ENCODE peak calls at places on chromosomes 4 and X, in six cellular contexts. One of them, this sample, is unnamed.

GRCh38 chrX:129726307-129727111 is 12.3 kb upstream of the XPNPEP2 start:
- DNase-seq in NCI-H1417 treated with DMSO at 0.1 percent for 48 hours: no peak
- DNase-seq in fibroblast of pulmonary artery: peak
- DNase-seq in stimulated activated CD8-positive, alpha-beta memory T cell treated with anti-CD3 and anti-CD28 coated beads, Interleukin-7, amount 100 ng/mL, for 1 hour: no peak
- DNase-seq in activated T-helper 1 cell treated with Interleukin-2 at 50 U/mL for 16 hours: no peak
- DNase-seq in aorta: peak
- DNase-seq in this sample: no peak

GRCh38 chr4:97498875-97499274 is 644.4 kb downstream of the STPG2 start:
- DNase-seq in stimulated activated CD8-positive, alpha-beta memory T cell treated with anti-CD3 and anti-CD28 coated beads, Interleukin-7, amount 100 ng/mL, for 1 hour: no peak
- DNase-seq in aorta: no peak
- DNase-seq in NCI-H1417 treated with DMSO at 0.1 percent for 48 hours: no peak
- DNase-seq in fibroblast of pulmonary artery: peak
- DNase-seq in activated T-helper 1 cell treated with Interleukin-2 at 50 U/mL for 16 hours: no peak
- DNase-seq in this sample: no peak

GRCh38 chr4:40055379-40055872 is 1.2 kb upstream of the N4BP2 start:
- DNase-seq in fibroblast of pulmonary artery: no peak
- DNase-seq in aorta: no peak
- DNase-seq in activated T-helper 1 cell treated with Interleukin-2 at 50 U/mL for 16 hours: peak
- DNase-seq in NCI-H1417 treated with DMSO at 0.1 percent for 48 hours: no peak
- DNase-seq in stimulated activated CD8-positive, alpha-beta memory T cell treated with anti-CD3 and anti-CD28 coated beads, Interleukin-7, amount 100 ng/mL, for 1 hour: peak
- DNase-seq in this sample: peak

GRCh38 chr4:97105716-97106115 is 1037.6 kb downstream of the STPG2 start:
- DNase-seq in fibroblast of pulmonary artery: no peak
- DNase-seq in activated T-helper 1 cell treated with Interleukin-2 at 50 U/mL for 16 hours: no peak
- DNase-seq in NCI-H1417 treated with DMSO at 0.1 percent for 48 hours: no peak
- DNase-seq in aorta: no peak
- DNase-seq in stimulated activated CD8-positive, alpha-beta memory T cell treated with anti-CD3 and anti-CD28 coated beads, Interleukin-7, amount 100 ng/mL, for 1 hour: no peak
- DNase-seq in this sample: no peak

GRCh38 chr4:25448379-25449109 is 71.5 kb downstream of the ANAPC4 start:
- DNase-seq in fibroblast of pulmonary artery: peak
- DNase-seq in NCI-H1417 treated with DMSO at 0.1 percent for 48 hours: no peak
- DNase-seq in stimulated activated CD8-positive, alpha-beta memory T cell treated with anti-CD3 and anti-CD28 coated beads, Interleukin-7, amount 100 ng/mL, for 1 hour: no peak
- DNase-seq in aorta: no peak
- DNase-seq in activated T-helper 1 cell treated with Interleukin-2 at 50 U/mL for 16 hours: no peak
- DNase-seq in this sample: no peak

GRCh38 chr4:75830906-75831305 is 71.3 kb downstream of the PPEF2 start:
- DNase-seq in fibroblast of pulmonary artery: peak
- DNase-seq in activated T-helper 1 cell treated with Interleukin-2 at 50 U/mL for 16 hours: no peak
- DNase-seq in stimulated activated CD8-positive, alpha-beta memory T cell treated with anti-CD3 and anti-CD28 coated beads, Interleukin-7, amount 100 ng/mL, for 1 hour: no peak
- DNase-seq in NCI-H1417 treated with DMSO at 0.1 percent for 48 hours: no peak
- DNase-seq in aorta: no peak
- DNase-seq in this sample: no peak

GRCh38 chrX:476724-477075 is 90.0 kb upstream of the PPP2R3B start:
- DNase-seq in fibroblast of pulmonary artery: no peak
- DNase-seq in activated T-helper 1 cell treated with Interleukin-2 at 50 U/mL for 16 hours: no peak
- DNase-seq in aorta: no peak
- DNase-seq in stimulated activated CD8-positive, alpha-beta memory T cell treated with anti-CD3 and anti-CD28 coated beads, Interleukin-7, amount 100 ng/mL, for 1 hour: no peak
- DNase-seq in NCI-H1417 treated with DMSO at 0.1 percent for 48 hours: no peak
- DNase-seq in this sample: no peak

GRCh38 chrX:77085372-77085771 is 361.8 kb upstream of the FGF16 start:
- DNase-seq in aorta: no peak
- DNase-seq in activated T-helper 1 cell treated with Interleukin-2 at 50 U/mL for 16 hours: no peak
- DNase-seq in stimulated activated CD8-positive, alpha-beta memory T cell treated with anti-CD3 and anti-CD28 coated beads, Interleukin-7, amount 100 ng/mL, for 1 hour: no peak
- DNase-seq in fibroblast of pulmonary artery: no peak
- DNase-seq in NCI-H1417 treated with DMSO at 0.1 percent for 48 hours: no peak
- DNase-seq in this sample: no peak

GRCh38 chrX:16999275-16999674 is 52.8 kb downstream of the REPS2 start:
- DNase-seq in fibroblast of pulmonary artery: no peak
- DNase-seq in activated T-helper 1 cell treated with Interleukin-2 at 50 U/mL for 16 hours: no peak
- DNase-seq in stimulated activated CD8-positive, alpha-beta memory T cell treated with anti-CD3 and anti-CD28 coated beads, Interleukin-7, amount 100 ng/mL, for 1 hour: no peak
- DNase-seq in NCI-H1417 treated with DMSO at 0.1 percent for 48 hours: no peak
- DNase-seq in aorta: no peak
- DNase-seq in this sample: no peak

GRCh38 chr4:41455215-41455614 is 82.7 kb upstream of the LIMCH1 start:
- DNase-seq in NCI-H1417 treated with DMSO at 0.1 percent for 48 hours: no peak
- DNase-seq in fibroblast of pulmonary artery: no peak
- DNase-seq in activated T-helper 1 cell treated with Interleukin-2 at 50 U/mL for 16 hours: no peak
- DNase-seq in aorta: no peak
- DNase-seq in stimulated activated CD8-positive, alpha-beta memory T cell treated with anti-CD3 and anti-CD28 coated beads, Interleukin-7, amount 100 ng/mL, for 1 hour: no peak
- DNase-seq in this sample: no peak

GRCh38 chr4:2322801-2323200 is 60.9 kb upstream of the MXD4 start:
- DNase-seq in stimulated activated CD8-positive, alpha-beta memory T cell treated with anti-CD3 and anti-CD28 coated beads, Interleukin-7, amount 100 ng/mL, for 1 hour: no peak
- DNase-seq in aorta: no peak
- DNase-seq in fibroblast of pulmonary artery: no peak
- DNase-seq in activated T-helper 1 cell treated with Interleukin-2 at 50 U/mL for 16 hours: no peak
- DNase-seq in NCI-H1417 treated with DMSO at 0.1 percent for 48 hours: no peak
- DNase-seq in this sample: no peak

GRCh38 chr4:151227731-151228130 is 49.2 kb upstream of the PRSS48 start:
- DNase-seq in NCI-H1417 treated with DMSO at 0.1 percent for 48 hours: no peak
- DNase-seq in activated T-helper 1 cell treated with Interleukin-2 at 50 U/mL for 16 hours: no peak
- DNase-seq in aorta: peak
- DNase-seq in stimulated activated CD8-positive, alpha-beta memory T cell treated with anti-CD3 and anti-CD28 coated beads, Interleukin-7, amount 100 ng/mL, for 1 hour: no peak
- DNase-seq in fibroblast of pulmonary artery: peak
- DNase-seq in this sample: no peak

GRCh38 chr4:110480741-110481271 is 4.9 kb downstream of the ENPEP start:
- DNase-seq in fibroblast of pulmonary artery: peak
- DNase-seq in activated T-helper 1 cell treated with Interleukin-2 at 50 U/mL for 16 hours: no peak
- DNase-seq in aorta: no peak
- DNase-seq in NCI-H1417 treated with DMSO at 0.1 percent for 48 hours: no peak
- DNase-seq in stimulated activated CD8-positive, alpha-beta memory T cell treated with anti-CD3 and anti-CD28 coated beads, Interleukin-7, amount 100 ng/mL, for 1 hour: no peak
- DNase-seq in this sample: no peak

GRCh38 chrX:106912864-106913263 is 7.3 kb upstream of the CLDN2 start:
- DNase-seq in stimulated activated CD8-positive, alpha-beta memory T cell treated with anti-CD3 and anti-CD28 coated beads, Interleukin-7, amount 100 ng/mL, for 1 hour: no peak
- DNase-seq in activated T-helper 1 cell treated with Interleukin-2 at 50 U/mL for 16 hours: no peak
- DNase-seq in fibroblast of pulmonary artery: peak
- DNase-seq in aorta: no peak
- DNase-seq in NCI-H1417 treated with DMSO at 0.1 percent for 48 hours: no peak
- DNase-seq in this sample: no peak

GRCh38 chr4:21134994-21135393 is 434.7 kb downstream of the PACRGL start:
- DNase-seq in stimulated activated CD8-positive, alpha-beta memory T cell treated with anti-CD3 and anti-CD28 coated beads, Interleukin-7, amount 100 ng/mL, for 1 hour: no peak
- DNase-seq in aorta: no peak
- DNase-seq in fibroblast of pulmonary artery: peak
- DNase-seq in NCI-H1417 treated with DMSO at 0.1 percent for 48 hours: no peak
- DNase-seq in activated T-helper 1 cell treated with Interleukin-2 at 50 U/mL for 16 hours: no peak
- DNase-seq in this sample: no peak

GRCh38 chr4:37601527-37601926 is 84.6 kb downstream of the RELL1 start:
- DNase-seq in stimulated activated CD8-positive, alpha-beta memory T cell treated with anti-CD3 and anti-CD28 coated beads, Interleukin-7, amount 100 ng/mL, for 1 hour: no peak
- DNase-seq in activated T-helper 1 cell treated with Interleukin-2 at 50 U/mL for 16 hours: no peak
- DNase-seq in aorta: no peak
- DNase-seq in NCI-H1417 treated with DMSO at 0.1 percent for 48 hours: no peak
- DNase-seq in fibroblast of pulmonary artery: peak
- DNase-seq in this sample: no peak

GRCh38 chr4:148445071-148445902 is 3.1 kb upstream of the NR3C2 start:
- DNase-seq in stimulated activated CD8-positive, alpha-beta memory T cell treated with anti-CD3 and anti-CD28 coated beads, Interleukin-7, amount 100 ng/mL, for 1 hour: peak
- DNase-seq in activated T-helper 1 cell treated with Interleukin-2 at 50 U/mL for 16 hours: peak
- DNase-seq in NCI-H1417 treated with DMSO at 0.1 percent for 48 hours: no peak
- DNase-seq in fibroblast of pulmonary artery: no peak
- DNase-seq in aorta: peak
- DNase-seq in this sample: peak

GRCh38 chr4:10117424-10118354 is 1.1 kb upstream of the WDR1 start:
- DNase-seq in fibroblast of pulmonary artery: peak
- DNase-seq in activated T-helper 1 cell treated with Interleukin-2 at 50 U/mL for 16 hours: no peak
- DNase-seq in NCI-H1417 treated with DMSO at 0.1 percent for 48 hours: no peak
- DNase-seq in aorta: no peak
- DNase-seq in stimulated activated CD8-positive, alpha-beta memory T cell treated with anti-CD3 and anti-CD28 coated beads, Interleukin-7, amount 100 ng/mL, for 1 hour: no peak
- DNase-seq in this sample: no peak

GRCh38 chr4:139368990-139369389 is 66.7 kb upstream of the NDUFC1 start:
- DNase-seq in aorta: no peak
- DNase-seq in stimulated activated CD8-positive, alpha-beta memory T cell treated with anti-CD3 and anti-CD28 coated beads, Interleukin-7, amount 100 ng/mL, for 1 hour: no peak
- DNase-seq in fibroblast of pulmonary artery: peak
- DNase-seq in NCI-H1417 treated with DMSO at 0.1 percent for 48 hours: peak
- DNase-seq in activated T-helper 1 cell treated with Interleukin-2 at 50 U/mL for 16 hours: no peak
- DNase-seq in this sample: no peak

GRCh38 chr4:148092316-148093014 is 349.7 kb downstream of the NR3C2 start:
- DNase-seq in fibroblast of pulmonary artery: no peak
- DNase-seq in aorta: no peak
- DNase-seq in activated T-helper 1 cell treated with Interleukin-2 at 50 U/mL for 16 hours: no peak
- DNase-seq in NCI-H1417 treated with DMSO at 0.1 percent for 48 hours: no peak
- DNase-seq in stimulated activated CD8-positive, alpha-beta memory T cell treated with anti-CD3 and anti-CD28 coated beads, Interleukin-7, amount 100 ng/mL, for 1 hour: no peak
- DNase-seq in this sample: no peak

GRCh38 chr4:138113819-138114415 is 128.2 kb downstream of the SLC7A11 start:
- DNase-seq in aorta: no peak
- DNase-seq in stimulated activated CD8-positive, alpha-beta memory T cell treated with anti-CD3 and anti-CD28 coated beads, Interleukin-7, amount 100 ng/mL, for 1 hour: no peak
- DNase-seq in fibroblast of pulmonary artery: peak
- DNase-seq in NCI-H1417 treated with DMSO at 0.1 percent for 48 hours: no peak
- DNase-seq in activated T-helper 1 cell treated with Interleukin-2 at 50 U/mL for 16 hours: no peak
- DNase-seq in this sample: no peak

GRCh38 chrX:44431206-44431605 is 87.7 kb upstream of the EFHC2 start:
- DNase-seq in activated T-helper 1 cell treated with Interleukin-2 at 50 U/mL for 16 hours: no peak
- DNase-seq in NCI-H1417 treated with DMSO at 0.1 percent for 48 hours: no peak
- DNase-seq in aorta: no peak
- DNase-seq in fibroblast of pulmonary artery: peak
- DNase-seq in stimulated activated CD8-positive, alpha-beta memory T cell treated with anti-CD3 and anti-CD28 coated beads, Interleukin-7, amount 100 ng/mL, for 1 hour: no peak
- DNase-seq in this sample: no peak

GRCh38 chr4:64125354-64125753 is 283.9 kb downstream of the TECRL start:
- DNase-seq in stimulated activated CD8-positive, alpha-beta memory T cell treated with anti-CD3 and anti-CD28 coated beads, Interleukin-7, amount 100 ng/mL, for 1 hour: no peak
- DNase-seq in NCI-H1417 treated with DMSO at 0.1 percent for 48 hours: no peak
- DNase-seq in fibroblast of pulmonary artery: no peak
- DNase-seq in aorta: no peak
- DNase-seq in activated T-helper 1 cell treated with Interleukin-2 at 50 U/mL for 16 hours: no peak
- DNase-seq in this sample: no peak

GRCh38 chrX:110395877-110396276 is 37.2 kb downstream of the RTL9 start:
- DNase-seq in activated T-helper 1 cell treated with Interleukin-2 at 50 U/mL for 16 hours: no peak
- DNase-seq in aorta: no peak
- DNase-seq in NCI-H1417 treated with DMSO at 0.1 percent for 48 hours: no peak
- DNase-seq in stimulated activated CD8-positive, alpha-beta memory T cell treated with anti-CD3 and anti-CD28 coated beads, Interleukin-7, amount 100 ng/mL, for 1 hour: no peak
- DNase-seq in fibroblast of pulmonary artery: no peak
- DNase-seq in this sample: no peak

GRCh38 chr4:45566896-45567603 is 556.8 kb downstream of the GABRG1 start:
- DNase-seq in activated T-helper 1 cell treated with Interleukin-2 at 50 U/mL for 16 hours: no peak
- DNase-seq in stimulated activated CD8-positive, alpha-beta memory T cell treated with anti-CD3 and anti-CD28 coated beads, Interleukin-7, amount 100 ng/mL, for 1 hour: no peak
- DNase-seq in fibroblast of pulmonary artery: no peak
- DNase-seq in aorta: no peak
- DNase-seq in NCI-H1417 treated with DMSO at 0.1 percent for 48 hours: no peak
- DNase-seq in this sample: no peak

GRCh38 chrX:67587946-67588624 is 44.3 kb downstream of the AR start:
- DNase-seq in NCI-H1417 treated with DMSO at 0.1 percent for 48 hours: no peak
- DNase-seq in aorta: no peak
- DNase-seq in fibroblast of pulmonary artery: peak
- DNase-seq in stimulated activated CD8-positive, alpha-beta memory T cell treated with anti-CD3 and anti-CD28 coated beads, Interleukin-7, amount 100 ng/mL, for 1 hour: no peak
- DNase-seq in activated T-helper 1 cell treated with Interleukin-2 at 50 U/mL for 16 hours: no peak
- DNase-seq in this sample: no peak

GRCh38 chr4:40256329-40256728 is 59.5 kb downstream of the RHOH start:
- DNase-seq in fibroblast of pulmonary artery: no peak
- DNase-seq in NCI-H1417 treated with DMSO at 0.1 percent for 48 hours: no peak
- DNase-seq in stimulated activated CD8-positive, alpha-beta memory T cell treated with anti-CD3 and anti-CD28 coated beads, Interleukin-7, amount 100 ng/mL, for 1 hour: no peak
- DNase-seq in activated T-helper 1 cell treated with Interleukin-2 at 50 U/mL for 16 hours: no peak
- DNase-seq in aorta: no peak
- DNase-seq in this sample: no peak

GRCh38 chrX:16239211-16239610 is 71.9 kb downstream of the MAGEB17 start:
- DNase-seq in fibroblast of pulmonary artery: peak
- DNase-seq in stimulated activated CD8-positive, alpha-beta memory T cell treated with anti-CD3 and anti-CD28 coated beads, Interleukin-7, amount 100 ng/mL, for 1 hour: no peak
- DNase-seq in aorta: no peak
- DNase-seq in NCI-H1417 treated with DMSO at 0.1 percent for 48 hours: no peak
- DNase-seq in activated T-helper 1 cell treated with Interleukin-2 at 50 U/mL for 16 hours: no peak
- DNase-seq in this sample: no peak

This sample was measured in activated CD8-positive, alpha-beta memory T cell treated with anti-CD3 and anti-CD28 coated beads for 1 hour.